ENCODE peak calls at places on chromosomes 7 and 10, in seven cellular contexts. J is germinal center, K is cardiac muscle cell, B is T1000, S is endodermal cell, F is D341Med, G is GM04503. W is an unnamed sample.

GRCh38 chr10:28533571-28534304 is 820 bp downstream of the WAC start:
- DNase-seq in F (peak; percentile 76), J (peak; percentile 57), S (peak; percentile 82), B (no peak), G (no peak), K (peak; percentile 43), W (no peak)

GRCh38 chr7:111012799-111013675 is 77.9 kb upstream of the LRRN3 start:
- DNase-seq in B (no peak), F (no peak), K (no peak), G (no peak), S (no peak), J (peak; percentile 1), W (no peak)

GRCh38 chr10:70283445-70284399 is at the start of gene NPFFR1:
- DNase-seq in F (peak; percentile 54), B (no peak), J (no peak), K (no peak), S (peak; percentile 81), G (no peak), W (no peak)

GRCh38 chr7:51251292-51251691 is 65.3 kb downstream of the COBL start:
- DNase-seq in F (no peak), B (no peak), K (no peak), J (no peak), G (no peak), S (peak; percentile 26), W (no peak)

GRCh38 chr7:157412021-157412443 is 75.2 kb downstream of the DNAJB6 start:
- DNase-seq in K (peak; percentile 42), J (no peak), S (no peak), B (peak; percentile 51), F (peak; percentile 9), G (peak; percentile 62), W (peak; percentile 9)

GRCh38 chr7:154881526-154881925 is 121.4 kb downstream of the PAXIP1 start:
- DNase-seq in F (no peak), G (no peak), K (no peak), S (no peak), B (no peak), J (no peak), W (no peak)

GRCh38 chr10:80260295-80261243 is 28.9 kb downstream of the MAT1A start:
- DNase-seq in J (peak; percentile 36), S (peak; percentile 89), G (no peak), B (peak; percentile 26), F (peak; percentile 46), K (peak; percentile 21), W (no peak)

GRCh38 chr7:98251251-98251843 is 685 bp downstream of the TECPR1 start:
- DNase-seq in F (peak; percentile 89), K (no peak), G (no peak), B (no peak), J (peak; percentile 70), S (no peak), W (no peak)

GRCh38 chr7:15764986-15765385 is 78.5 kb upstream of the MEOX2 start:
- DNase-seq in F (no peak), J (no peak), S (no peak), K (no peak), G (no peak), B (no peak), W (no peak)

GRCh38 chr7:47672966-47673365 is 91.1 kb upstream of the TNS3 start:
- DNase-seq in J (no peak), G (no peak), F (no peak), S (peak; percentile 86), B (no peak), K (no peak), W (no peak)

GRCh38 chr7:106535234-106536026 is 125.5 kb downstream of the CCDC71L start:
- DNase-seq in G (peak; percentile 77), J (no peak), S (no peak), F (no peak), B (no peak), K (no peak), W (no peak)